ENCODE peak calls at places on chromosomes 13 and 19, in seven cellular contexts. I is astrocyte of the cerebellum, R is GM06990, G is HL-60, S is OCI-LY7, O is AG10803, H is IMR-90. Z is an unnamed sample.

GRCh38 chr19:53545271-53546065 is 7.5 kb downstream of the ZNF331 start:
- DNase-seq in I (no peak), R (no peak), G (no peak), S (no peak), O (peak), H (peak), Z (peak)

GRCh38 chr13:30443957-30444404 is 21.7 kb downstream of the UBE2L5 start:
- DNase-seq in I (no peak), R (peak), G (no peak), S (peak), O (no peak), H (no peak), Z (no peak)

GRCh38 chr19:34306213-34306661 is 51.9 kb downstream of the GARRE1 start:
- DNase-seq in I (no peak), R (no peak), G (no peak), S (no peak), O (no peak), H (no peak), Z (no peak)

GRCh38 chr13:76663941-76664340 is 222.3 kb downstream of the KCTD12 start:
- DNase-seq in I (no peak), R (no peak), G (peak), S (no peak), O (peak), H (peak), Z (peak)

GRCh38 chr13:97749174-97749573 is 204.3 kb upstream of the IPO5 start:
- DNase-seq in I (no peak), R (no peak), G (no peak), S (no peak), O (no peak), H (peak), Z (no peak)

GRCh38 chr19:18439025-18439909 is 1.3 kb upstream of the ISYNA1 start:
- DNase-seq in I (no peak), R (no peak), G (no peak), S (no peak), O (peak), H (peak), Z (peak)

GRCh38 chr13:33514362-33514761 is 228.8 kb upstream of the STARD13 start:
- DNase-seq in I (no peak), R (no peak), G (no peak), S (peak), O (no peak), H (no peak), Z (no peak)

GRCh38 chr19:38184815-38185214 is 39.2 kb downstream of the DPF1 start:
- DNase-seq in I (no peak), R (no peak), G (no peak), S (no peak), O (no peak), H (no peak), Z (no peak)

GRCh38 chr13:23321534-23322241 is 111.8 kb downstream of the SACS start:
- DNase-seq in I (peak), R (no peak), G (no peak), S (no peak), O (peak), H (peak), Z (peak)

GRCh38 chr19:18659281-18660050 is 22.6 kb downstream of the KLHL26 start:
- DNase-seq in I (no peak), R (no peak), G (peak), S (no peak), O (peak), H (no peak), Z (peak)

GRCh38 chr13:44197791-44198770 is 175.5 kb upstream of the SERP2 start:
- DNase-seq in I (no peak), R (peak), G (no peak), S (no peak), O (no peak), H (peak), Z (no peak)

GRCh38 chr19:54518844-54519243 is 16.2 kb downstream of the LAIR2 start:
- DNase-seq in I (no peak), R (peak), G (no peak), S (no peak), O (no peak), H (no peak), Z (no peak)

GRCh38 chr19:49851456-49852259 is 699 bp downstream of the PTOV1 start:
- DNase-seq in I (no peak), R (no peak), G (no peak), S (peak), O (no peak), H (no peak), Z (peak)

GRCh38 chr19:16325671-16326400 is 1.2 kb downstream of the KLF2 start:
- DNase-seq in I (no peak), R (peak), G (no peak), S (peak), O (peak), H (no peak), Z (no peak)

GRCh38 chr13:60754211-60754610 is 357.2 kb downstream of the TDRD3 start:
- DNase-seq in I (no peak), R (no peak), G (no peak), S (no peak), O (no peak), H (no peak), Z (no peak)

GRCh38 chr13:66329988-66330429 is 900.1 kb downstream of the PCDH9 start:
- DNase-seq in I (no peak), R (no peak), G (no peak), S (no peak), O (no peak), H (peak), Z (peak)

GRCh38 chr19:12681074-12681987 is at the start of gene DHPS:
- DNase-seq in I (peak), R (peak), G (peak), S (peak), O (peak), H (peak), Z (peak)

GRCh38 chr13:51767100-51767499 is 36.9 kb downstream of the DHRS12 start:
- DNase-seq in I (no peak), R (no peak), G (no peak), S (no peak), O (no peak), H (no peak), Z (no peak)

GRCh38 chr19:47779524-47780214 is 1.2 kb downstream of the SELENOW start:
- DNase-seq in I (no peak), R (no peak), G (no peak), S (no peak), O (peak), H (no peak), Z (no peak)

GRCh38 chr13:111664696-111665095 is 344.3 kb downstream of the TEX29 start:
- DNase-seq in I (no peak), R (no peak), G (no peak), S (no peak), O (no peak), H (no peak), Z (no peak)

GRCh38 chr19:49101160-49101559 is 13.0 kb upstream of the LIN7B start:
- DNase-seq in I (no peak), R (no peak), G (no peak), S (no peak), O (no peak), H (no peak), Z (no peak)

GRCh38 chr13:52695856-52696255 is 43.2 kb downstream of the SUGT1 start:
- DNase-seq in I (peak), R (peak), G (peak), S (no peak), O (peak), H (peak), Z (peak)

GRCh38 chr13:33612641-33613638 is 205.0 kb upstream of the RFC3 start:
- DNase-seq in I (no peak), R (no peak), G (no peak), S (no peak), O (no peak), H (no peak), Z (no peak)

DNA sequence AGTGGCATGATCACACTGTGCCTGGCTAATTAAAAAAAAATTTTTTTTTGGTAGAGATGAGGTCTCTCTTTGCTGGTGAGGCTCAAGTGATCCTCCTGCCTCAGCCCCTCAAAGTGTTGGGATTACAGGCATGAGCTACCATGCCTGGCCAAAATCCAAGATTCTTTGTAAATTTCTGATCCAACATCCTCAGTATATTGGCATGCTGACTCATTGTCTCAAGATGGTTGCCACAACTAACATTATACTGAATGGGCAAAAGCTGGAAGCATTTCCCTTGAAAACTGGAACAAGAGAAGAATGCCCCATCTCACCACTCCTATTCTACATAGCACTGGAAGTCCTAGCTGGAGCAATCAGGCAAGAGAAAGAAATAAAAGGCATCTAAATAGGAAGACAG is 100.0 kb downstream of the KLF5 start:
- DNase-seq in I (no peak), R (no peak), G (no peak), S (no peak), O (peak), H (peak), Z (peak)
- H3K4me3 ChIP-seq in I (no peak), R (no peak), G (no peak), S (no peak), O (no peak), H (no peak), Z (no peak)

DNA sequence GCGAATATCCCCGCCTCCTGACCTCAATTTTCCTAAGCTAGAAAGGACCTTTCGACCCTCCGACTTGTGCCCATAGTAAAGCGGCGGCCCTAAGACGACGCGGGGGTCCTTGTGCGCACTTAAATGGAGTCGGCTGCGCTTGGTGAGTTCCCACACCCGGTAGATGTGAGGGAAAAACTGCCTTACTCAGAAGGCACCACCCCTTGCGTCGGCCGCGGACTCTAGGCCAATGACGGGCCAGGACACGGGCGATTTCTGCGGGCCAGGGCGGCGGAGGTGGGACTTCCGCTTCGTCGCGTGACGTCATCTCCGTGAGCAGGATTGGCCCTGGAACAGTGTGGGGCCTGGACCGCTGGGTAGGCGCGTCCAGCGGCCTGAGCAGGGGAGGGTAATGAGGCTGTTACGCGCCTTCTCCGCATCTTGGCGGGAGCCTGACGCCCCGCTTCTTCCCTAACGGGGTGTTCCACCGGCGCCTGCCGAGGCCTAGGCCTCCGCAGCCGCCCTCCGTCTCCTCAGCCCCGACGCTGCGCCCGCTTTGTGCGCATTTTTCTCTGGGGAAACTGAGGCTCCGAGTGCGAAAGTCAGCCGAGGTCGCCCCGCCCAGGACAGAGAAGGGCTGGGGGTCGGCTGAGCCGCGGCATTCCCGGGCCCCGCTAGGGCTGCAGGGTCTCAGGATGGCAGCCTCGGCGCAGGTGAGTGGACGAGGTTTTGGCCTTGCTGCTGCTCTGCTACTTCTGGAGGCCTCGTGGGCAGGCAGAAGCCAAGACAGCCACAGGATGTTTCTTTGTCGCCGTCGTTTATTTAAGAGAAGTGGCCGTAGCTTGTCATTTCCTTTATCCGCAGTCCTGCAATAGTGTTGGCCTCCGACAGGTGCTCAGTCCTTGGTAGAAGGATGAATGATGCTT is at the start of gene ZNF543:
- DNase-seq in I (peak), R (peak), G (peak), S (peak), O (peak), H (peak), Z (peak)
- TF ChIP-seq CTCF in I (peak), R (no peak), G (no peak), S (no peak), O (peak), H (no peak), Z (no peak)

DNA sequence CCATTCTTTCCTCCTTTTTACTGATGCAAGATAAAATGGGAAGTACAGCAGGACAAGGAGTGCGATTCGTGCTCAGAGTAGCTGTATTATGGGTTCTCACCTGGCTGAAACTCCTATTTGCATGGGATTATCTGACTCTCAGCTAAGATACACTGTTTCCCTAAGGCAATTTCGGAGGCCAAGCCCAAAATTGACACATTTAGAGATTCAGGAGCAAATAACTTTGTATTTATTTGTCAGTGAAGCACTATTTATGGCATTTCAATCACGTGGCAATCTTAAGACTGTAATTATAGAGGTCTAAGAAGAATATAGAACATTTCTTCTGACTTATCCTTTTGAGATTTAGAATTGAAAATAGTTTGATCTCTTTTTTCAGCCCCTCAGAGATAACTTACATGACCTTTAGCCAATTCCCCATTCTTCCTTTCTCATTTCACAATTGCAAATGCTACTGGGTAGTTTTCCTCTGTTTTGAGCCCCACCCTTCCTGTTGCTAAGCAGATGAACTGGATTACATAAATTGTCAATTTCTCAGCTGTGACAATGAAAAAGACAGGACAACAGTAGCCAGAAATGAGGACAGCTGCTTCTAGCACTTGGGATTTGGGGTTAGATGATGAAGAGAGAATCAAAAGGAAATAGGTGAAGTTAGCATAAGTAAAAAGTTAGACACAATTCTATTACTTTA is 122.7 kb upstream of the FRY start:
- DNase-seq in I (no peak), R (no peak), G (peak), S (no peak), O (peak), H (no peak), Z (no peak)
- H3K4me3 ChIP-seq in I (no peak), R (no peak), G (no peak), S (no peak), O (no peak), H (no peak), Z (no peak)

DNA sequence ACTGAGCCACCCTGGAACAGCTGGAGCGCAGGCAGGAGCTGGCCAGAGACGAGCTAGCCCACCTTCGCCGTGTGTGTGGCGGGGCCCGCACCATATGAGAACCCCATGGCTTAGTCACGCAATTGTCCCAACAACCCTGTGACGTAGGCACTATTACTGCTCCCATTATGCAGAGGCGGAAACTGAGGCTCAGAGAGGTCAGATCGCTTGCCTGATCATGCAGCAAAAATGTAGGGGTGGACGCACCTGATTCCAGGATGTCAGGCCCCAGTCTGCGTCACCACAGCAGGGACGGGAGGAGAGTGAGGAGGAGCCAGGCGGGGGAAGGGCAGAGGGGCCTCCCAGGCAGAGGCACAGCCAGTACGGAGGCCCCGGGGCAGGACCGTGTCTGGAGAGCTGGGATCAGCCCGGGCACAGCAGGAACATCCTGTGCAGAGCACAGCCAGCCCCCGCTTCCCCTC is 16.8 kb downstream of the PIP5K1C start:
- DNase-seq in I (peak), R (no peak), G (no peak), S (no peak), O (no peak), H (no peak), Z (peak)
- TF ChIP-seq CTCF in I (no peak), R (no peak), G (no peak), S (no peak), O (no peak), H (no peak), Z (no peak)

DNA sequence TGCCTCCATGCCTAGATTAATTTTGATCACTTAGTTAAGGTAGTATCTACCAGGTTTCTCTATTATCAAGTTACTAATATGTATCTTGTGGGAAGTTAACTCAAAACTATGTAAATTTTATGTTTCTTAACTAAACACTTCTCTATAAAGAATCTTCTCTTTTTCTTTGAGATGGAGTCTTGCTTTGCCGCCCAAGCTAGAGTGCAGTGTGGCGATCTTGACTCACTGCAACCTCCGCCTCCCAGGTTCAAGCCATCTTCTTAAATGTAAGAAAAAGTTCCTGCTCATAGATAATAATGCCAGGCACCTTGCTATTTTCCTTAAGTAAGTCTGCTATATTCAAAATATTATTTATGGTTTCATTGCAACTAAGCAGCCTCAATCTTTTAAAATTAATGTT is 58.4 kb downstream of the ELF1 start:
- DNase-seq in I (no peak), R (no peak), G (no peak), S (no peak), O (no peak), H (no peak), Z (no peak)
- H3K4me3 ChIP-seq in I (no peak), R (no peak), G (no peak), S (no peak), O (no peak), H (no peak), Z (no peak)

DNA sequence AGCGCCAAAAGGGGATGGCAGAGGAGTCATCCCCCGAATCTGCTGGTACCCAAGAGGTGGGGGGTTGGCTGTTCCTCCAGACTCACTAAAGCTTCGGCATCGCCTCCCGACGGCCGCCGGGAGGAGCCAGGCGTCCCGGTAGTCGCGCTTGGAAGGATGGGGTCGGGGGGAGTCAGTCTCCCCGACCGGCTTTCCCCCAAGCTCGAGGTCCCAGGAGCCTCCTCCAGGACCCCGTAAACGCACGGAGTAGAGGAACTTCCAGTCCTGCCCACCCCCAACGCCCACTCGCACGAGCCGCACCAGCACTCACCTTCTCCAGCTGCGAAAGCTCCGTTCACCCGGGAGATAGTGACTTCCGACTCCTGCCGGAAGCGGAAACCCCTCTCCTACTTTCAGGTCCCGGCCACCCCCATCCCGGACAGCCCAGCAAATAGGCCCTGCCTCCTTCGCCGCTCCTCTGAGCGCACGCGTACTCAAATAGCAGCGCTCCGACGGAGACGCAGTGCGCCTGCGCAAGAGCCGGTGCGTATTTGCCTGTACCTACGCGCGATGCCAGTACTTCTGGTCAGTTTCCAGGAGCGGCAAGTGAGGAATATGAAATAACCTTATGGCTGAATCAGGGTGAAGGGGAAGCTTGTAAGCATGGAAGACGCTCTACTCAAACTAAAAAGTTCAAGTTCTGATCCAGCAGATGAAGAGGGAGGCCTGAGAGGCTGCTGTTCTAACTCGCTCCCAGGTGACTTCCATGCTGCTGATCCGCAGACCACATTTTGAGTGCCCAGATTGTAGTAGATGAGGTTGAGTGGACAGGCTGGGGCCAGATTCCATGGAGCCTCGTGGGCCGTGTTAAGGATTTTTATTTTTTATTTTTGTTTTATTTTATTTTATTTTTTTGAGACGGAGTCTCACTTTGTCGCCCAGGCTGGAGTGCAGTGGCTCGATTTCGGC is at the start of gene ELOF1:
- DNase-seq in I (peak), R (peak), G (peak), S (peak), O (peak), H (peak), Z (peak)
- TF ChIP-seq CTCF in I (peak), R (peak), G (no peak), S (peak), O (peak), H (peak), Z (peak)

GRCh38 chr13:113046066-113046882 is 59.3 kb upstream of the F7 start:
- DNase-seq in I (no peak), R (no peak), G (no peak), S (no peak), O (no peak), H (no peak), Z (no peak)
- H3K4me3 ChIP-seq in I (no peak), R (no peak), G (no peak), S (no peak), O (no peak), H (no peak), Z (no peak)